ENCODE peak calls at places on chromosomes 6 and 20, in four cellular contexts. One of them, this sample, is unnamed.
A peak's percentile ranks its signal among the peaks of the same experiment; 100 is the strongest.

GRCh38 chr6:46876126-46876525 is 45.6 kb downstream of the ADGRF5 start:
- DNase-seq in OCI-LY7: no peak
- DNase-seq in tibial artery: no peak
- DNase-seq in AG10803: peak; percentile 28
- DNase-seq in this sample: peak; percentile 87

GRCh38 chr6:158356586-158357546 is 44.6 kb downstream of the TULP4 start:
- DNase-seq in OCI-LY7: no peak
- DNase-seq in tibial artery: no peak
- DNase-seq in AG10803: no peak
- DNase-seq in this sample: no peak

GRCh38 chr6:88983532-88983931 is 20.1 kb upstream of the RNGTT start:
- DNase-seq in OCI-LY7: peak; percentile 33
- DNase-seq in tibial artery: no peak
- DNase-seq in AG10803: peak; percentile 41
- DNase-seq in this sample: peak; percentile 76

GRCh38 chr6:2108700-2109306 is 136.6 kb downstream of the GMDS start:
- DNase-seq in OCI-LY7: no peak
- DNase-seq in tibial artery: no peak
- DNase-seq in AG10803: no peak
- DNase-seq in this sample: no peak

GRCh38 chr6:4776493-4776966 is 326 bp downstream of the CDYL start:
- DNase-seq in OCI-LY7: peak; percentile 66
- DNase-seq in tibial artery: peak; percentile 37
- DNase-seq in AG10803: no peak
- DNase-seq in this sample: no peak

GRCh38 chr6:34044945-34045595 is 100.8 kb downstream of the GRM4 start:
- DNase-seq in OCI-LY7: peak; percentile 41
- DNase-seq in tibial artery: no peak
- DNase-seq in AG10803: no peak
- DNase-seq in this sample: no peak

GRCh38 chr20:62999580-62999979 is 7.2 kb downstream of the BHLHE23 start:
- DNase-seq in OCI-LY7: no peak
- DNase-seq in tibial artery: no peak
- DNase-seq in AG10803: no peak
- DNase-seq in this sample: no peak

GRCh38 chr6:40754481-40755045 is 167.4 kb upstream of the LRFN2 start:
- DNase-seq in OCI-LY7: no peak
- DNase-seq in tibial artery: no peak
- DNase-seq in AG10803: no peak
- DNase-seq in this sample: no peak

GRCh38 chr6:2848851-2849250 is 7.2 kb upstream of the SERPINB1 start:
- DNase-seq in OCI-LY7: peak; percentile 96
- DNase-seq in tibial artery: no peak
- DNase-seq in AG10803: no peak
- DNase-seq in this sample: no peak

GRCh38 chr6:157800420-157801237 is 22.4 kb upstream of the SNX9 start:
- DNase-seq in OCI-LY7: no peak
- DNase-seq in tibial artery: no peak
- DNase-seq in AG10803: peak; percentile 67
- DNase-seq in this sample: peak; percentile 75

GRCh38 chr6:155278319-155279049 is 14.7 kb downstream of the CLDN20 start:
- DNase-seq in OCI-LY7: no peak
- DNase-seq in tibial artery: no peak
- DNase-seq in AG10803: no peak
- DNase-seq in this sample: no peak

GRCh38 chr20:12294684-12295083 is 377.0 kb downstream of the BTBD3 start:
- DNase-seq in OCI-LY7: no peak
- DNase-seq in tibial artery: no peak
- DNase-seq in AG10803: no peak
- DNase-seq in this sample: no peak

GRCh38 chr20:63475209-63475608 is 2.8 kb upstream of the KCNQ2 start:
- DNase-seq in OCI-LY7: no peak
- DNase-seq in tibial artery: no peak
- DNase-seq in AG10803: peak; percentile 19
- DNase-seq in this sample: peak; percentile 30

GRCh38 chr20:12068146-12068545 is 150.5 kb downstream of the BTBD3 start:
- DNase-seq in OCI-LY7: no peak
- DNase-seq in tibial artery: no peak
- DNase-seq in AG10803: peak; percentile 80
- DNase-seq in this sample: no peak

GRCh38 chr6:132661906-132662305 is 2.9 kb upstream of the TAAR1 start:
- DNase-seq in OCI-LY7: no peak
- DNase-seq in tibial artery: no peak
- DNase-seq in AG10803: no peak
- DNase-seq in this sample: no peak

GRCh38 chr6:44062105-44062770 is 65.0 kb downstream of the MRPL14 start:
- DNase-seq in OCI-LY7: no peak
- DNase-seq in tibial artery: no peak
- DNase-seq in AG10803: no peak
- DNase-seq in this sample: no peak

GRCh38 chr6:90098025-90098474 is 198.6 kb downstream of the BACH2 start:
- DNase-seq in OCI-LY7: no peak
- DNase-seq in tibial artery: peak; percentile 91
- DNase-seq in AG10803: peak; percentile 98
- DNase-seq in this sample: peak; percentile 91

GRCh38 chr6:139219271-139219729 is 72.5 kb downstream of the TXLNB start:
- DNase-seq in OCI-LY7: peak; percentile 96
- DNase-seq in tibial artery: peak; percentile 87
- DNase-seq in AG10803: peak; percentile 97
- DNase-seq in this sample: peak; percentile 95

GRCh38 chr6:158718431-158719126 is 68.7 kb downstream of the SYTL3 start:
- DNase-seq in OCI-LY7: peak; percentile 45
- DNase-seq in tibial artery: no peak
- DNase-seq in AG10803: peak; percentile 15
- DNase-seq in this sample: peak; percentile 43

GRCh38 chr6:43990627-43991619 is 136.3 kb downstream of the MRPL14 start:
- DNase-seq in OCI-LY7: no peak
- DNase-seq in tibial artery: no peak
- DNase-seq in AG10803: peak; percentile 45
- DNase-seq in this sample: peak; percentile 90

GRCh38 chr20:50594591-50595432 is 84.6 kb downstream of the PTPN1 start:
- DNase-seq in OCI-LY7: peak; percentile 48
- DNase-seq in tibial artery: no peak
- DNase-seq in AG10803: no peak
- DNase-seq in this sample: no peak

GRCh38 chr6:4320860-4321259 is 185.5 kb upstream of the ECI2 start:
- DNase-seq in OCI-LY7: no peak
- DNase-seq in tibial artery: no peak
- DNase-seq in AG10803: peak; percentile 93
- DNase-seq in this sample: peak; percentile 95

GRCh38 chr20:61643631-61644386 is 391.7 kb downstream of the CDH4 start:
- DNase-seq in OCI-LY7: no peak
- DNase-seq in tibial artery: no peak
- DNase-seq in AG10803: no peak
- DNase-seq in this sample: no peak

GRCh38 chr20:32018269-32019155 is 8.3 kb downstream of the CCM2L start:
- DNase-seq in OCI-LY7: peak; percentile 60
- DNase-seq in tibial artery: no peak
- DNase-seq in AG10803: no peak
- DNase-seq in this sample: no peak

DNA sequence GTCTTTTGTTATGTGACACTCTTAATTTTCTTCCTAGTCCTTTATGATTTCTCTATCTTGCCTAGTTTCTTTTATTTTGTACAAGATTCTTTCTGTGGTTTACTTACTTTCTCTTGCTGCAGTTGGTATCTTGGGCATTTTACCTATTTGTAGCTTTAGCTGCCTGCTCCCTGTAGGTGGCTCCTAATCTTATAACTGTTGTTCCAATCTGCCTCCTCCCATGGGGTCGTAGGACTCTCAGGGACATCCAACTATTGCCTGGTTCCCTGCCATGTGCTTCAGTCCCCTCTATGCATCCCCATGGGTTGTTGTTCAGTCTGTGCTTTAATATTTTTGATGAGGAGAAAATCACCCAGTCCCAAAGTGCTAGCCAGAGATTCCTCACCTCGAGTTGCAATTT is 31.4 kb downstream of the RIN2 start:
- DNase-seq in OCI-LY7: no peak
- DNase-seq in tibial artery: no peak
- DNase-seq in AG10803: no peak
- DNase-seq in this sample: no peak
- TF ChIP-seq CTCF in OCI-LY7: no peak
- TF ChIP-seq CTCF in tibial artery: no peak
- TF ChIP-seq CTCF in AG10803: no peak
- TF ChIP-seq CTCF in this sample: no peak

DNA sequence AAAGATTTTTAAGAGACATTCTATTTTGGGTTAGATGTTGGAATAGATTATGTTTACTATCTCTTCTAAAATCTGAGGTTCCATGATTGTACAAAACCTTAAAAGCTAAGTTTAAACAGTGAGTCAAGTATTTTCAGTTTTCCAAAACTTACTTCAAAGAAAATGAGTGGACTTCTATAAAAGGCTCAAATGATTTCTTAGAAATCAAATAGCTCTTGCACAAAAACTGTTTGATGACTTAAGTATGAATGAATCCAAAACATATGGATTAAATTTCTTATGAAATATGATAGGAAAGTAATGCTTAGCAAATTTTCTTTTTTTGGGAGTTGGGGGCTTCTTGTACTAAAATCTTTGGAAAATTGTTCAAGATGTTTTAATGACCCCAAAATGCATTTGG is 837.3 kb upstream of the SLC35B3 start:
- DNase-seq in OCI-LY7: no peak
- DNase-seq in tibial artery: no peak
- DNase-seq in AG10803: no peak
- DNase-seq in this sample: no peak
- H3K4me3 ChIP-seq in OCI-LY7: no peak overlapping the region
- H3K4me3 ChIP-seq in tibial artery: no peak overlapping the region
- H3K4me3 ChIP-seq in AG10803: no peak overlapping the region
- H3K4me3 ChIP-seq in this sample: no peak overlapping the region

GRCh38 chr20:37980876-37981275 is 52.4 kb downstream of the TTI1 start:
- DNase-seq in OCI-LY7: no peak
- DNase-seq in tibial artery: no peak
- DNase-seq in AG10803: no peak
- DNase-seq in this sample: no peak
- TF ChIP-seq CTCF in OCI-LY7: no peak
- TF ChIP-seq CTCF in tibial artery: no peak
- TF ChIP-seq CTCF in AG10803: no peak
- TF ChIP-seq CTCF in this sample: no peak

DNA sequence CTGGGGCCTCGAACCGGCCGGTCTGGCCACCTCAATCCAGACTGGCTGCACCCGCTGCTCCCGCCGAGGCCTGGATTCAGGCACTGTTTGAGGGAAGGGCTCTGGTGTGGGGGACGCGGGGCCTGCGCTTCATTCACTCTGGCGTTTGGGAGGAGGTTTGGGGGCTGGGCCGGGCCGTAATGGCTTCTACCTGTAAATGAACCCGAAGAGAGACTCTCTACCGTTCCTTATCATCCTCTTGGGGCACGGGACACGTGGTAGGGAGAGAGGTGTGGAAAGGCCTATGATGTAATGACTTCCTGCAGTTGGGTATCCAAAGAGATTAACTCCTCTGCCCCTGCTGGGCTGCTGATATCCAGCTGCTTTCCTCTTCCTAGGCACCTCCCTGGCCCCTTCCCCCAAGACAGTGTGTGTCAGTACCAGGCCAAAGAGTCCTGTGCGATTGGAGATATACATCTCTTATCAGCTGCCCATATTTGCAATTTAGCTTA is 1.8 kb downstream of the FOXO3 start:
- DNase-seq in OCI-LY7: no peak
- DNase-seq in tibial artery: peak; percentile 90
- DNase-seq in AG10803: peak; percentile 67
- DNase-seq in this sample: peak; percentile 83
- H3K4me3 ChIP-seq in OCI-LY7: no peak overlapping the region
- H3K4me3 ChIP-seq in tibial artery: peak overlapping the region; percentile 86
- H3K4me3 ChIP-seq in AG10803: peak overlapping the region; percentile 89
- H3K4me3 ChIP-seq in this sample: peak overlapping the region; percentile 96

GRCh38 chr6:117265425-117266266 is at the start of gene VGLL2:
- DNase-seq in OCI-LY7: no peak
- DNase-seq in tibial artery: no peak
- DNase-seq in AG10803: peak; percentile 35
- DNase-seq in this sample: peak; percentile 48
- TF ChIP-seq CTCF in OCI-LY7: no peak
- TF ChIP-seq CTCF in tibial artery: no peak
- TF ChIP-seq CTCF in AG10803: peak; percentile 14
- TF ChIP-seq CTCF in this sample: no peak

DNA sequence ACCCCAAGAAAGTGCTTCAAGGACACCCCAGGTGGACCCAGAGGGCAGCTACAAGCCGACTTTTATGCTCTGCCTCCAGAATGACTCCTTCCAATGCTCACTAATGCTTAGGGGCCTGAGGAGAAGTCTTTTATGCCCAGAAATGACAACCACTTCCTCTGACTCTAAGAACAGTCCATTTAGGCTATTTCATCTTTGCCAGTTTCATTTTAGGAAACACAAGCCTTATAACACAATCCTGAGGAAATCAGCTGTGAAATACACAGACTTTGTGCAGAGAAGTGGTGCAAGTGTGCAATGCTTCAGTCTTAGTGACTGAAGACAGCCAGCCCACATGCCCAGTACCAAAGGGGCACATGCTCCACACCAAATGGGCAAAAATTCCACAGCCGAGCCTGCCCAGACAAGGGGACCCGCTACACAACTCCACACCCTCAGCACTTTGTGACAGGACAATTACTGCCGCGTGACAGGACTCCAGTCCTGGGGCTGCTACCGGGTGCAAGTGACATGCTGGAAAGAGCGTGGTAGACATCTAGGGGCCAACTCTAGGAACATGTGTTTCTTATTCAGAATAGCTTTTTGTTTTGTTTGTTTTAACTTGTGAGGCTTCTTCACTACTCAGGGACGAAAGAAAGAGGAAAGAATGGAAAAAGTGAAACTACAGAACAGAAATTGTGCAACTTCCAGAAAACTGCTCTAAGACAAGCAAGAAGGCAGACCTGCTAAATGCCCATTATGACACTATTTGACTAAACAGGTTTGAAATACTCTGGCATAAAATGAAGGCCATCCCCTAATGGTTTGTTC is 28.2 kb upstream of the PLAGL1 start:
- DNase-seq in OCI-LY7: no peak
- DNase-seq in tibial artery: peak; percentile 39
- DNase-seq in AG10803: peak; percentile 61
- DNase-seq in this sample: peak; percentile 39
- H3K4me3 ChIP-seq in OCI-LY7: no peak overlapping the region
- H3K4me3 ChIP-seq in tibial artery: peak overlapping the region; percentile 36
- H3K4me3 ChIP-seq in AG10803: peak overlapping the region; percentile 47
- H3K4me3 ChIP-seq in this sample: peak overlapping the region; percentile 30

DNA sequence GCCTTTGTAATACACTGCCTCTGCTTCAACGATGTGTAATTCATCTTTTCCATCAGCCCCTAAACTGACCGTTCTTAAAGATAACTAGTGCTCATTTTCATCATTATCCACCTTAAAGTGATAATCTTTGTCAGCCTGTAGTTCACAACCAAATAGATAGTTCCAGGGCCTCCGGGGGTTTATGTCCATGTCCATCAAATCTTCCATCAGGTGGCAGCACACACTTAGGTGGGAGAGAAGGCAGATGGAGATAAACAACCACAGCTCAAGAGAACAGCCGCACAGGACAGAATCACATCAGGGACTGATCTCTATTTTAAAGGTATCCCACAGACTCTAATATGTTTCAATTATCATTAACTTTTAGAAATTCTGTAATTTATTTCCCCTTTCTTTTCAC is 90.9 kb downstream of the LMBRD1 start:
- DNase-seq in OCI-LY7: no peak
- DNase-seq in tibial artery: no peak
- DNase-seq in AG10803: no peak
- DNase-seq in this sample: no peak
- TF ChIP-seq CTCF in OCI-LY7: peak; percentile 30
- TF ChIP-seq CTCF in tibial artery: no peak
- TF ChIP-seq CTCF in AG10803: no peak
- TF ChIP-seq CTCF in this sample: no peak

This sample was measured in fibroblast of pulmonary artery.